ENCODE peak calls at places on chromosomes 3 and 15, in nine cellular contexts. F, M, A, U, T, D, Q, O and H are unnamed samples.

GRCh38 chr3:141797167-141797773 is 34.1 kb downstream of the GRK7 start:
- DNase-seq in F (peak; percentile 70), M (peak; percentile 38), U (peak; percentile 80), T (peak; percentile 31), O (peak; percentile 33), Q (no peak), D (peak; percentile 81), A (no peak), H (no peak)

GRCh38 chr3:126926684-126927404 is 56.1 kb upstream of the PLXNA1 start:
- DNase-seq in T (no peak), A (peak; percentile 33), D (peak; percentile 69), F (peak; percentile 90), U (peak; percentile 76), O (no peak), M (no peak), Q (peak; percentile 55), H (peak; percentile 78)

GRCh38 chr3:46858996-46859710 is 4.1 kb downstream of the MYL3 start:
- DNase-seq in A (no peak), F (no peak), D (peak; percentile 11), U (peak; percentile 46), Q (no peak), M (peak; percentile 11), T (no peak), O (no peak), H (no peak)

GRCh38 chr3:112122870-112123269 is 10.2 kb downstream of the GCSAM start:
- DNase-seq in D (no peak), O (no peak), T (no peak), F (no peak), U (no peak), A (no peak), M (no peak), Q (no peak), H (no peak)

GRCh38 chr15:58497036-58497785 is 65.4 kb downstream of the LIPC start:
- DNase-seq in F (no peak), O (no peak), Q (no peak), D (no peak), A (no peak), T (no peak), U (no peak), M (no peak), H (no peak)

GRCh38 chr15:35784745-35785144 is 238.8 kb upstream of the DPH6 start:
- DNase-seq in M (no peak), Q (no peak), F (no peak), T (no peak), U (no peak), A (no peak), O (no peak), D (no peak), H (no peak)

GRCh38 chr3:12966847-12967750 is 106.1 kb downstream of the IQSEC1 start:
- DNase-seq in T (no peak), Q (no peak), A (peak; percentile 50), O (peak; percentile 31), D (no peak), U (peak; percentile 62), F (no peak), M (no peak), H (peak; percentile 23)

GRCh38 chr15:58362262-58362922 is 69.4 kb upstream of the LIPC start:
- DNase-seq in A (no peak), M (no peak), Q (no peak), F (no peak), T (no peak), D (no peak), O (no peak), U (no peak), H (no peak)

GRCh38 chr3:171646357-171647133 is 163.7 kb downstream of the PLD1 start:
- DNase-seq in Q (peak; percentile 49), O (no peak), F (no peak), D (no peak), A (peak; percentile 30), T (no peak), U (no peak), M (no peak), H (peak; percentile 52)
- TF ChIP-seq CTCF in Q (peak; percentile 80), O (peak; percentile 57), F (peak; percentile 77), D (peak; percentile 70), A (peak; percentile 56), T (peak; percentile 54), U (peak; percentile 69), M (peak; percentile 29), H (peak; percentile 83)

DNA sequence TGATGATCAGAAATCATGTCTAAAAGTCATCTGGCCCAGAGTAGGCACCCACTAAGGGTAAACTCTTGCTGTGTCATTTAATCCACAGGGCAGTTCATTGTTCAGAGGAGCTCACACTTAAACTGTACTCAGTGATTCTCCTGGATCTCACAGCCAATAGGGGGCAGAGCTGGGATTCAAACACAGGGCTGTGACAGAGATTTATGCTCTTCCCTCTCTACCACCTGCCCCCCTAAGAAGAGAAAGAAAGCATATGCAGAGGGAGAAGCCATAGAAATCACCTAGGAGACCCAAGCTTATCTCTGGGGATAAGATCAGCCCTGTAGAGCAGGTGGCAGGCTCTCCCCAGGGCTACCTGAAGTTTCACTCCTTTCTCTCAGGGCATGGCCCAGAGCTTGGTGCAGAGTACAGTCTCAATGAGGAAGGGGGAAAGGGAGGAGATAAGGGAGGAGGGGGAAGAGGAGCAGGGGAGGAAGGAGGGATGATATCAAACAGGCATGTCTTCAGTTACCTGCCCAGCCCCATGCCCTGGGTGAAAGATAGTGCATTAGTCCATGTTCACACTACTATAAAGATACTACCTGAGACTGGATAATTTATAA is 51.8 kb upstream of the ADPGK start:
- DNase-seq in Q (no peak), U (no peak), D (no peak), F (no peak), O (peak; percentile 43), A (no peak), M (no peak), T (no peak), H (no peak)
- H3K27ac ChIP-seq in Q (no peak overlapping the region), U (no peak overlapping the region), D (no peak overlapping the region), F (no peak overlapping the region), O (no peak overlapping the region), A (no peak overlapping the region), M (no peak overlapping the region), T (no peak overlapping the region), H (no peak overlapping the region)

DNA sequence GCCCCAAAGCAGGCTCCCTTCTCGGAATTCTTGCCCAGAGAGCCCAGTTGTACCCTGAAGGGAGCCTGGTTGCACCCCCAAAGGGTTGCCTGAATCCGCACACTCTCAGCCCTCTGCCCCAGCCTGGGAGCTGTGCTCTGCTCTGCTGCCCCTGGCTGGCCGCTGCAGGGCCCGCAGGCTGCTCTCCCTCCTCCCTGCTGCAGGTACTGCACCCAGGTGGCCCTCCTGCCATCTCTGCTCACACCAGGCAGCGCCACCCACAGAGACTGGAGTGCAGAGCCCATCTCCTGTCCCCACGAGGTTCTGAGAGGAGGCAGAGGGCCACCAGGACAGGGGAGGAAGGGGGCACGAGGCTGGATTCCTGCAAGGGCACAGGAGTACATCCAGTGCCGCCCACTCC is 134.2 kb upstream of the NSMCE3 start:
- DNase-seq in M (no peak), T (no peak), F (no peak), A (no peak), O (no peak), U (no peak), Q (no peak), D (no peak), H (no peak)
- TF ChIP-seq CTCF in M (no peak), T (no peak), F (no peak), A (no peak), O (no peak), U (no peak), Q (no peak), D (no peak), H (no peak)

DNA sequence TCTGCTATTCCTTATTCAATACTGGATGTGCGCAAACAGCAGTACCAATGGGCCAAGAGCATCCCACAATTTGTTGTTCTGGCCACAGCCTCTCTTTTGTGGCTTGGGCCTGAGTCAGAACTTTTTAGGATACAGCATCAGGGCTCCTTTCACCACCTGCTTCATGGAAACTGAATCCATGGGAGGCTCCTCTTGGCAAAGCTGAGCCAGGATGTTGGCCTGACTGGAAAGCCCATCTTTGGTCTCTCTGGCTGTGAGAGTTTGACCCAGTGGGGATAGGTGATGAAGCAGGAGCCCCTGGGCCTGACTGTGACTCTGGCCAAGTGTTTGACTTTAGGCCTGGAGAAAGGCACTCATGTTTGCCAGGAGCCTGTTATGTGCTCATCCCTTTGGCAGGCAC is 27.6 kb downstream of the IL16 start:
- DNase-seq in F (peak; percentile 74), A (no peak), D (no peak), Q (no peak), O (no peak), U (peak; percentile 77), M (no peak), T (no peak), H (no peak)
- H3K27ac ChIP-seq in F (peak overlapping the region; percentile 22), A (no peak overlapping the region), D (peak overlapping the region; percentile 79), Q (no peak overlapping the region), O (no peak overlapping the region), U (peak overlapping the region; percentile 27), M (no peak overlapping the region), T (no peak overlapping the region), H (no peak overlapping the region)

GRCh38 chr15:95024388-95024787 is 793.0 kb downstream of the MCTP2 start:
- DNase-seq in F (no peak), Q (peak; percentile 45), M (no peak), D (no peak), O (no peak), U (no peak), T (no peak), A (no peak), H (peak; percentile 5)

GRCh38 chr15:95021816-95022215 is 790.5 kb downstream of the MCTP2 start:
- DNase-seq in Q (no peak), T (no peak), O (no peak), A (no peak), F (no peak), D (no peak), M (no peak), U (no peak), H (no peak)

GRCh38 chr15:95025924-95026728 is 794.8 kb downstream of the MCTP2 start:
- DNase-seq in U (no peak), D (peak; percentile 29), A (peak; percentile 6), T (peak; percentile 64), M (no peak), Q (peak; percentile 54), O (peak; percentile 13), F (no peak), H (peak; percentile 65)
- TF ChIP-seq CTCF in U (peak; percentile 41), D (peak; percentile 66), A (peak; percentile 40), T (peak; percentile 47), M (no peak), Q (peak; percentile 81), O (peak; percentile 18), F (peak; percentile 65), H (peak; percentile 77)

DNA sequence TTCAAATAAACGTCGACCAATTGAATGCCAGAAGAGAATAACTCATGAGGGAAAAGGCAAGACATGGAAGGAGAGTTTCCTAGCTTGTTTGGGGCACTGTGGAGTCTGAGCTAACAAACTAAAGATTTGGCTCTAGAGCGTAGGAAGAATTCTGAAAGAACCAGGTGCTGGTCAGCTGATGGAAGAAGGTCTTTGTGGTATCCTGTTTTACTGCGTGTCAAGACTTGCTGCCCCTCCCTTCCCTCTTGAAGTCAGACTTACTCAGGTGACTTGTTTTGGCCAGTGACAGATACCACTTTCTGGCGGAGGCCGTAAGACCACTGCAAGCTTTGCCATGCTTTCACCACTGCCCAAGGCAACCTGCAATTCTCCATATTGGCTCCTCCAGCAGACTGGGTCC is 673 bp upstream of the HCLS1 start:
- DNase-seq in O (peak; percentile 14), F (no peak), A (no peak), T (no peak), U (no peak), Q (peak; percentile 77), D (no peak), M (no peak), H (peak; percentile 41)
- H3K27ac ChIP-seq in O (peak overlapping the region; percentile 78), F (peak overlapping the region; percentile 67), A (no peak overlapping the region), T (peak overlapping the region; percentile 86), U (peak overlapping the region; percentile 50), Q (no peak overlapping the region), D (peak overlapping the region; percentile 69), M (peak overlapping the region; percentile 86), H (no peak overlapping the region)